ENCODE peak calls at places on chromosomes 6 and 20, in five cellular contexts. K is GM23248, V is HepG2, N is colonic mucosa, R is kidney. U is an unnamed sample.

GRCh38 chr6:41191569-41191968 is 9.4 kb downstream of the TREML2 start:
- DNase-seq in R (no peak), K (peak), N (peak), V (no peak), U (peak)

GRCh38 chr6:153130515-153131036 is 506 bp downstream of the RGS17 start:
- DNase-seq in K (peak), R (peak), N (no peak), V (no peak), U (peak)

GRCh38 chr6:162108041-162108440 is 619.5 kb downstream of the PRKN start:
- DNase-seq in N (no peak), K (no peak), R (no peak), V (no peak), U (no peak)

GRCh38 chr6:132818404-132819359 is 4.3 kb downstream of the RPS12 start:
- DNase-seq in N (no peak), K (peak), R (no peak), V (peak), U (peak)

GRCh38 chr6:37483502-37483901 is 16.2 kb downstream of the CCDC167 start:
- DNase-seq in K (no peak), N (no peak), V (no peak), R (no peak), U (peak)

GRCh38 chr6:121544691-121545090 is 109.2 kb downstream of the GJA1 start:
- DNase-seq in N (no peak), K (peak), V (no peak), R (no peak), U (no peak)

GRCh38 chr20:63061051-63061531 is 54.3 kb upstream of the BHLHE23 start:
- DNase-seq in N (no peak), R (peak), V (no peak), K (no peak), U (peak)

GRCh38 chr6:139753198-139753861 is 378.9 kb upstream of the CITED2 start:
- DNase-seq in N (no peak), R (no peak), K (peak), V (peak), U (no peak)

GRCh38 chr6:138509371-138509770 is 10.1 kb upstream of the NHSL1 start:
- DNase-seq in R (no peak), K (peak), V (peak), N (peak), U (peak)

GRCh38 chr20:58649288-58650180 is 1.5 kb upstream of the STX16 start:
- DNase-seq in K (no peak), N (peak), R (peak), V (no peak), U (peak)

GRCh38 chr20:39778847-39779641 is 816.9 kb downstream of the DHX35 start:
- DNase-seq in R (no peak), V (no peak), K (peak), N (no peak), U (peak)

GRCh38 chr6:25660512-25660911 is 8.5 kb downstream of the SCGN start:
- DNase-seq in K (peak), V (peak), R (no peak), N (no peak), U (no peak)

GRCh38 chr6:112407191-112407590 is 60.1 kb downstream of the RFPL4B start:
- DNase-seq in V (no peak), K (no peak), R (no peak), N (no peak), U (no peak)

GRCh38 chr20:3606021-3606420 is 57.2 kb downstream of the GFRA4 start:
- DNase-seq in V (no peak), K (peak), N (no peak), R (no peak), U (no peak)

GRCh38 chr20:9059931-9060330 is 9.0 kb upstream of the PLCB4 start:
- DNase-seq in N (no peak), K (peak), V (no peak), R (no peak), U (no peak)

GRCh38 chr6:7264041-7264440 is 49.0 kb downstream of the SSR1 start:
- DNase-seq in R (peak), K (no peak), N (no peak), V (no peak), U (no peak)

GRCh38 chr6:118903134-118903533 is 9.2 kb downstream of the ASF1A start:
- DNase-seq in R (no peak), N (no peak), K (no peak), V (no peak), U (no peak)
- H3K9ac ChIP-seq in R (no peak), N (no peak), K (peak), V (no peak), U (no peak)

GRCh38 chr6:150057501-150057951 is 11.4 kb downstream of the ULBP3 start:
- DNase-seq in K (no peak), R (no peak), V (no peak), N (no peak), U (peak)

GRCh38 chr6:150053450-150053849 is 15.5 kb downstream of the ULBP3 start:
- DNase-seq in R (no peak), V (no peak), K (no peak), N (no peak), U (no peak)

GRCh38 chr6:150056156-150056555 is 12.8 kb downstream of the ULBP3 start:
- DNase-seq in R (no peak), K (no peak), N (no peak), V (no peak), U (peak)

GRCh38 chr6:150056916-150057315 is 12.0 kb downstream of the ULBP3 start:
- DNase-seq in V (no peak), K (no peak), R (no peak), N (no peak), U (peak)

DNA sequence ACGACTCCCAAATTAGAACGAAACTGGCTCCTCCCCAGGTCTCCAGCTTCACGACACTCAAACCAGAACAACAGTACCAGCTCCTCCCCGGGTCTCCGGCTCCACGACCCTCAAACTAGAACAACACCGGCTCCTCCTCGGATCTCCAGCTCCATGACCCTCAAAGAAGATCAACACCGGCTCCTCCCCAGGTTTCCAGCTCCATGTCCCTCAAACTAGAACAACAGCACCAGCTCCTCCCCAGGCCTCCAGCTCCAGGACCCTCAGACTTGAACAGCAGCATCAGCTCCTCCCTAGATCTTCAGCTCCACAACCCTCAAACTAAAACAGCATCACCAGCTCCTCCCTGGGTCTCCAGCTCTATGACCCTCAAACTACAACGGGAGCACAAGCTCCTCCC is 13.8 kb downstream of the ULBP3 start:
- DNase-seq in R (no peak), N (no peak), V (no peak), K (no peak), U (peak)
- H3K4me3 ChIP-seq in R (no peak), N (no peak), V (no peak), K (no peak), U (no peak)

GRCh38 chr20:64072664-64073063 is 6.7 kb downstream of the RGS19 start:
- DNase-seq in V (no peak), R (no peak), K (no peak), N (no peak), U (no peak)
- H3K9ac ChIP-seq in V (no peak), R (no peak), K (no peak), N (no peak), U (no peak)

GRCh38 chr6:142088858-142089216 is 43.9 kb upstream of the GJE1 start:
- DNase-seq in V (no peak), N (no peak), K (peak), R (peak), U (peak)

GRCh38 chr6:142087950-142088857 is 44.5 kb upstream of the GJE1 start:
- DNase-seq in N (no peak), V (no peak), R (peak), K (no peak), U (peak)
- H3K4me3 ChIP-seq in N (no peak), V (no peak), R (no peak), K (no peak), U (peak)

DNA sequence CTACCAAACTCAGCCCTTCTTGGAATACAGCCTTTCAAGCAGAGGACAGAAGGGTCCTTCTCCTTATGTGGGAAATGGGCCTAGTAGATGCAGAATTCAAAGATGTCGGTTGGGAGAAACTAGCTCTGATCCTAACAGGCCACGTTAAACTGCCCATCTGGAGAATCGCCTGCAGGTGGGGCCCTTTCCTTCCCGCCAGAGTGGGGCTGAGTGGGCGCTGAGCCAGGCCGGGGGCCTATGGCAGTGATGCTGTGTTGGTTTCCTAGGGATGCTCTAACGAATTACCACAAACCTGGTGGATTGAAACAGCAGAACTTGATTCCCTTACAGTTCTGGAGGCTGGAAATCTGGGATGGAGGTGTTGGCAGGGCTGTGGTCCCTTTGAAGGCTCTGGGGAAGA is 9.1 kb downstream of the MAPK13 start:
- DNase-seq in K (no peak), R (no peak), N (no peak), V (no peak), U (peak)
- H3K9ac ChIP-seq in K (no peak), R (no peak), N (no peak), V (no peak), U (no peak)

GRCh38 chr20:33684533-33685327 is 1.5 kb downstream of the E2F1 start:
- DNase-seq in R (no peak), V (no peak), K (no peak), N (no peak), U (peak)
- H3K4me3 ChIP-seq in R (no peak), V (peak), K (peak), N (peak), U (peak)

DNA sequence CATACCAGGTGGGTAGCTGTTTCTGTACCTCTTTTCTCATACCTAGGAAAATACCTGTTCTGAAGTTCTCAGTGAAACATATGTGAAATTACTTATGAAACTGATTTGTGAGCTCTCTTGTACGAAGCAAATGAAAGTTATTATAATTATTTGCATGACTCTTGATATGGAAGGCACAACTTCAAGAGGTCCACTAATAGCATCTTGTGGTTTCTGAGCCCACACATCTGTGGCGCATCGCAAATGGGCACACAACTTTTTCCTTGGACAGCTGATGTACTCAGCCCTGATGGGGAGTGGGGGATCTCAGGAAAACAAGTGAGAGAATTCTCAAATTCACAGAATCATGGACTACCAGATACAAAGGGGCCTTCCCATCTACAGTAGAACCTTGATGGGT is 432.3 kb downstream of the CD83 start:
- DNase-seq in R (no peak), V (no peak), K (no peak), N (no peak), U (no peak)
- H3K9ac ChIP-seq in R (no peak), V (no peak), K (no peak), N (no peak), U (no peak)

DNA sequence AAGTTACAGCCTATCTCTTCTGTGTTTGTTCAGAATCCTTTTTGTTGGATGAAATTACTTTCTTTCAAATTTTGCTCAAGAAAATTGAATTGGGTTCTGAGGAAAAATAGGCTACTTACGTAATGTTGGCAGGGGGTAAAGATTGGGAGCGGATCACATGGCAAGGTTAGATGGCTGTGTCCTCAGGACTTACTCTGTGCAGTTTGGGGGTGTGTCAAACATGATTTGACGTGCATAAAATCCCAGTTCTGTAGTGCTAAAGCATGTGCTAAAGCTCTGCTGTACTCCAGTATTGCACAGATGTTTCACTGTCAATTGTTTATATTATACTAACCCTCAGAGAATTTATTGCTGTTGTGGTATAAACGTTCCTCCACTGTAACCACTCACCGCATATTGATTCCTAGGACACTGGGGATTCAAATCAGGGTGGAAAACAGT is 2.6 kb downstream of the NT5E start:
- DNase-seq in N (no peak), V (no peak), K (peak), R (no peak), U (no peak)
- H3K4me3 ChIP-seq in N (no peak), V (peak), K (peak), R (peak), U (no peak)

U was measured in endodermal cell.